ENCODE peak calls at places on chromosomes 7 and 10, in seven cellular contexts. D is astrocyte of the cerebellum; M is activated gamma-delta T cell treated with Interleukin-2 at 50 U/mL for 16 hours; I is AG10803; C is stimulated activated CD4-positive, alpha-beta T cell treated with anti-CD3 and anti-CD28 coated beads, Interleukin-12 subunit alpha, Interleukin-12 subunit beta, amount 100 ng/mL, for 4 hours; Y is tibial artery; Q is GM12892. L is an unnamed sample.

GRCh38 chr10:33291053-33291592 is 43.3 kb downstream of the NRP1 start:
- DNase-seq in C (no peak), D (peak), Y (no peak), Q (no peak), I (peak), M (no peak), L (no peak)

GRCh38 chr7:12031638-12032037 is 179.5 kb upstream of the TMEM106B start:
- DNase-seq in Y (no peak), Q (no peak), I (peak), D (peak), C (no peak), M (no peak), L (no peak)

GRCh38 chr7:151125835-151126481 is 39.7 kb downstream of the AGAP3 start:
- DNase-seq in Q (no peak), C (no peak), Y (no peak), D (no peak), I (no peak), M (no peak), L (no peak)

GRCh38 chr7:44162179-44162578 is 21.0 kb upstream of the MYL7 start:
- DNase-seq in Y (no peak), D (no peak), M (no peak), I (no peak), C (no peak), Q (no peak), L (peak)

GRCh38 chr10:14573666-14574261 is 200.9 kb downstream of the FAM107B start:
- DNase-seq in M (no peak), Q (no peak), I (peak), Y (no peak), D (peak), C (no peak), L (no peak)

GRCh38 chr7:25391295-25391861 is 163.1 kb upstream of the NPVF start:
- DNase-seq in I (peak), Y (no peak), M (no peak), D (peak), C (no peak), Q (no peak), L (no peak)

GRCh38 chr10:34160595-34160994 is 654.5 kb downstream of the PARD3 start:
- DNase-seq in I (no peak), D (no peak), M (no peak), Y (no peak), C (no peak), Q (no peak), L (no peak)

GRCh38 chr7:18552943-18553584 is 57.5 kb downstream of the HDAC9 start:
- DNase-seq in D (no peak), C (no peak), Y (no peak), Q (no peak), I (no peak), M (no peak), L (no peak)

GRCh38 chr7:16989883-16990413 is 108.2 kb upstream of the AGR3 start:
- DNase-seq in M (no peak), D (peak), Q (no peak), Y (peak), C (no peak), I (peak), L (no peak)

GRCh38 chr7:102415685-102416225 is 17.6 kb upstream of the ORAI2 start:
- DNase-seq in I (no peak), Q (no peak), D (no peak), C (peak), Y (no peak), M (peak), L (peak)

GRCh38 chr10:77304192-77304591 is 333.4 kb downstream of the KCNMA1 start:
- DNase-seq in Y (no peak), D (no peak), M (no peak), C (no peak), Q (no peak), I (no peak), L (no peak)

GRCh38 chr7:91940171-91940570 is 491 bp upstream of the AKAP9 start:
- DNase-seq in Y (peak), C (peak), Q (no peak), M (peak), D (no peak), I (peak), L (no peak)